ENCODE peak calls at places on chromosomes 1 and 21, in ten cellular contexts. I is lower leg skin, H is GM12878, J is WTC11, W is H1, M is ovary, C is neural crest cell, G is fibroblast of mammary gland, B is cardiac fibroblast, F is endothelial cell. Z is an unnamed sample.

GRCh38 chr1:3761296-3762010 is 9.2 kb downstream of the CCDC27 start:
- DNase-seq in G (no peak), I (no peak), B (no peak), H (no peak), W (no peak), F (no peak), C (no peak), M (no peak), J (no peak), Z (peak)

GRCh38 chr1:35883681-35884155 is 709 bp downstream of the AGO1 start:
- DNase-seq in F (peak), M (peak), H (no peak), W (peak), G (peak), I (peak), C (peak), J (peak), B (peak), Z (peak)

GRCh38 chr1:95017775-95018174 is 55.0 kb downstream of the ALG14 start:
- DNase-seq in C (no peak), I (no peak), F (no peak), W (no peak), M (no peak), B (no peak), G (no peak), J (no peak), H (no peak), Z (no peak)

GRCh38 chr1:163509126-163509525 is 187.4 kb downstream of the NUF2 start:
- DNase-seq in H (no peak), B (no peak), J (no peak), F (no peak), M (no peak), C (no peak), G (peak), I (no peak), W (no peak), Z (no peak)

GRCh38 chr1:180221461-180221860 is 8.6 kb upstream of the LHX4 start:
- DNase-seq in I (peak), G (peak), M (no peak), C (no peak), F (no peak), W (no peak), B (no peak), H (no peak), J (no peak), Z (no peak)

GRCh38 chr1:168751195-168751650 is 22.2 kb upstream of the DPT start:
- DNase-seq in C (no peak), H (no peak), B (no peak), F (no peak), I (no peak), W (no peak), J (no peak), G (no peak), M (no peak), Z (no peak)

GRCh38 chr1:37634554-37635308 is at the start of gene RSPO1:
- DNase-seq in G (peak), F (peak), W (no peak), H (no peak), J (peak), C (no peak), M (no peak), I (no peak), B (peak), Z (no peak)

GRCh38 chr1:207863893-207864535 is 46.9 kb downstream of the CD34 start:
- DNase-seq in J (no peak), I (peak), M (no peak), W (no peak), G (no peak), C (no peak), B (no peak), H (peak), F (no peak), Z (no peak)

GRCh38 chr1:90402893-90403849 is 313.9 kb downstream of the BARHL2 start:
- DNase-seq in I (no peak), B (peak), C (no peak), W (peak), J (no peak), M (no peak), H (no peak), F (peak), G (peak), Z (no peak)

GRCh38 chr1:3402258-3403010 is 52.0 kb upstream of the ARHGEF16 start:
- DNase-seq in M (no peak), I (no peak), J (no peak), F (no peak), H (no peak), B (no peak), G (peak), C (no peak), W (no peak), Z (no peak)

GRCh38 chr1:164602142-164602429 is 43.1 kb downstream of the PBX1 start:
- DNase-seq in G (no peak), H (no peak), J (peak), I (no peak), M (no peak), W (no peak), B (no peak), F (no peak), C (no peak), Z (peak)

GRCh38 chr1:67544921-67545320 is 114.7 kb upstream of the SERBP1 start:
- DNase-seq in F (no peak), M (no peak), C (no peak), G (no peak), B (no peak), H (no peak), W (no peak), I (no peak), J (no peak), Z (no peak)

GRCh38 chr1:232278925-232279324 is 351.0 kb downstream of the SIPA1L2 start:
- DNase-seq in G (no peak), I (no peak), J (no peak), F (no peak), C (no peak), B (no peak), H (no peak), M (no peak), W (no peak), Z (no peak)

GRCh38 chr21:46239817-46240325 is 11.3 kb upstream of the LSS start:
- DNase-seq in W (no peak), G (no peak), F (no peak), H (no peak), B (no peak), C (no peak), J (no peak), M (no peak), I (no peak), Z (no peak)

GRCh38 chr1:21072721-21073120 is 104.0 kb downstream of the EIF4G3 start:
- DNase-seq in J (no peak), C (no peak), W (no peak), G (peak), H (no peak), B (peak), F (no peak), M (no peak), I (no peak), Z (no peak)

GRCh38 chr1:145730467-145730866 is 11.2 kb downstream of the CD160 start:
- DNase-seq in W (no peak), I (no peak), G (no peak), B (no peak), F (no peak), C (no peak), H (no peak), J (no peak), M (no peak), Z (no peak)

GRCh38 chr1:8096105-8097011 is 70.2 kb upstream of the ERRFI1 start:
- DNase-seq in C (no peak), M (no peak), W (no peak), B (peak), G (peak), I (no peak), H (peak), J (no peak), F (no peak), Z (no peak)

GRCh38 chr1:222654849-222655248 is 37.0 kb downstream of the MIA3 start:
- DNase-seq in H (peak), I (no peak), J (no peak), M (no peak), F (no peak), B (peak), C (no peak), W (no peak), G (peak), Z (peak)

GRCh38 chr1:66944330-66945274 is 19.8 kb downstream of the MIER1 start:
- DNase-seq in F (no peak), H (no peak), C (no peak), G (peak), W (no peak), B (peak), J (no peak), M (peak), I (no peak), Z (no peak)

GRCh38 chr1:8202182-8202905 is 115.6 kb upstream of the SLC45A1 start:
- DNase-seq in C (no peak), M (peak), W (no peak), B (peak), J (no peak), F (no peak), G (peak), H (no peak), I (no peak), Z (peak)

GRCh38 chr1:46749921-46750404 is 31.0 kb upstream of the EFCAB14 start:
- DNase-seq in W (no peak), H (no peak), J (no peak), B (peak), M (no peak), G (no peak), I (peak), C (no peak), F (no peak), Z (no peak)

GRCh38 chr21:25708467-25709065 is 26.1 kb downstream of the ATP5PF start:
- DNase-seq in W (no peak), C (peak), B (peak), F (peak), M (peak), H (no peak), I (no peak), J (peak), G (peak), Z (peak)

GRCh38 chr1:204072951-204073836 is at the start of gene SOX13:
- DNase-seq in I (peak), W (peak), G (peak), H (no peak), J (peak), C (peak), F (peak), B (peak), M (peak), Z (peak)

GRCh38 chr1:201791775-201792166 is 37.2 kb upstream of the IPO9 start:
- DNase-seq in G (peak), I (no peak), W (no peak), C (no peak), F (no peak), H (no peak), J (no peak), M (no peak), B (peak), Z (peak)

GRCh38 chr21:34640858-34641257 is 25.9 kb upstream of the RCAN1 start:
- DNase-seq in I (no peak), J (no peak), G (peak), F (no peak), H (no peak), M (no peak), W (no peak), B (peak), C (no peak), Z (no peak)

GRCh38 chr1:17569200-17570139 is 30.0 kb downstream of the ARHGEF10L start:
- DNase-seq in M (peak), W (no peak), F (no peak), J (no peak), C (no peak), B (peak), I (peak), H (no peak), G (peak), Z (peak)

GRCh38 chr21:44521928-44522752 is 17.9 kb downstream of the KRTAP10-1 start:
- DNase-seq in B (no peak), F (no peak), M (peak), H (no peak), G (no peak), W (no peak), J (peak), I (peak), C (no peak), Z (peak)

GRCh38 chr21:36323032-36323431 is 3.0 kb downstream of the MORC3 start:
- DNase-seq in C (no peak), B (no peak), M (no peak), W (no peak), F (no peak), J (no peak), H (no peak), I (no peak), G (peak), Z (no peak)

GRCh38 chr1:222171005-222171404 is 376.9 kb downstream of the HHIPL2 start:
- DNase-seq in C (no peak), J (no peak), G (peak), B (peak), M (no peak), H (peak), W (no peak), F (no peak), I (no peak), Z (no peak)

GRCh38 chr1:39102537-39103320 is 76.6 kb downstream of the NDUFS5 start:
- DNase-seq in H (peak), B (peak), I (peak), G (peak), M (no peak), W (no peak), C (peak), J (no peak), F (no peak), Z (no peak)

GRCh38 chr1:234907585-234908457 is 220.8 kb downstream of the TOMM20 start:
- DNase-seq in M (no peak), W (no peak), J (no peak), I (no peak), B (peak), G (peak), C (no peak), H (no peak), F (no peak), Z (peak)

GRCh38 chr21:22106720-22107410 is 1108.7 kb downstream of the NCAM2 start:
- DNase-seq in J (no peak), I (no peak), C (no peak), W (no peak), H (no peak), F (no peak), B (no peak), G (no peak), M (no peak), Z (no peak)

GRCh38 chr1:1211541-1212511 is 2.1 kb downstream of the TNFRSF4 start:
- DNase-seq in C (no peak), G (no peak), J (no peak), I (no peak), B (no peak), M (peak), H (no peak), W (no peak), F (peak), Z (no peak)

GRCh38 chr21:34771512-34772028 is 102.8 kb downstream of the CLIC6 start:
- DNase-seq in W (no peak), B (peak), H (no peak), F (no peak), I (no peak), M (no peak), C (no peak), G (peak), J (no peak), Z (no peak)

GRCh38 chr1:100542264-100542663 is 4.3 kb downstream of the GPR88 start:
- DNase-seq in I (no peak), W (no peak), B (no peak), F (no peak), M (no peak), J (no peak), C (no peak), H (no peak), G (no peak), Z (no peak)

DNA sequence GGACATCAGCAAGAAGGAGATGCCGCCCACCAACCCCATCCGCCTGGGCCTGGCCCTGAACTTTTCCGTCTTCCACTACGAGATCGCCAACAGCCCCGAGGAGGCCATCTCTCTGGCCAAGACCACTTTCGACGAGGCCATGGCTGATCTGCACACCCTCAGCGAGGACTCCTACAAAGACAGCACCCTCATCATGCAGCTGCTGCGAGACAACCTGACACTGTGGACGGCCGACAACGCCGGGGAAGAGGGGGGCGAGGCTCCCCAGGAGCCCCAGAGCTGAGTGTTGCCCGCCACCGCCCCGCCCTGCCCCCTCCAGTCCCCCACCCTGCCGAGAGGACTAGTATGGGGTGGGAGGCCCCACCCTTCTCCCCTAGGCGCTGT is 720 bp downstream of the SFN start:
- DNase-seq in F (no peak), G (no peak), I (no peak), J (no peak), W (no peak), B (no peak), H (no peak), C (no peak), M (no peak), Z (no peak)
- TF ChIP-seq CTCF in F (no peak), G (no peak), I (no peak), J (no peak), W (no peak), B (no peak), H (no peak), C (no peak), M (no peak), Z (no peak)

DNA sequence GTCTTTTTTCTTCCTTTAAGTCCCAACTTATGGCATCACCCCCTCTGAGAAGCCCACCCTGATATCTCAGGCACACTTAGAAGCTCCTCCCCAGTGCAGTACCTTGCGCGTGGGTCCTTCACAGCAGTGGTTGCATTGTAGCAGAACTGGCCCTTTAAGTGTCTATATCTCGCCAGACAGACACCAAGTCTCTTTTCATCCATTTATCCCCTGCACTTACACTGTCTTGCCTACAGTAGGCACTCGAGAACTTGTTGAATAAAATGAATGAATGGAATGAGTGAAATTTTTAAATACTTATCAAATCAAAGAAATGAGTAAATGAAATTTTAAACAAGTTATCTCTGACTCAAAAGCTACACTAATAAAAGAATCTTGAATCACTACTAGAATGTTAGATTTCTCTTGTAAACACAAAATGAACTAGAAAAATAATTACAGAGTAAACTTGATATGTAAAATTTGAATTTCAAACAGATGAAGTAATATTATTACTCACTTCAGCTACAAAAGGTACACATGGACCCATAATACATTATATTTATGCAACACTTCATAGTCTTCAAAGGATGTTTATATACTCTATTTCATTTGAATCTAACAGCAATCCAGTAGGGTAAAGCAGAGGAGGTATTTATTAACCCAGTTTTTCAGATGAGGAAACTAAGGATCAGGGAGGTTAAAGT is 54.7 kb upstream of the MAN1A2 start:
- DNase-seq in G (peak), J (no peak), M (no peak), F (no peak), I (no peak), B (peak), H (no peak), C (no peak), W (no peak), Z (no peak)
- TF ChIP-seq CTCF in G (peak), J (no peak), M (no peak), F (peak), I (no peak), B (peak), H (peak), C (peak), W (peak), Z (peak)

GRCh38 chr1:153402226-153402625 is 11.4 kb upstream of the S100A8 start:
- DNase-seq in W (no peak), I (peak), F (no peak), H (no peak), B (no peak), C (no peak), J (no peak), G (no peak), M (no peak), Z (no peak)

GRCh38 chr1:153399401-153400055 is 8.7 kb upstream of the S100A8 start:
- DNase-seq in F (no peak), B (no peak), C (no peak), J (no peak), I (no peak), W (no peak), M (no peak), H (no peak), G (no peak), Z (no peak)

GRCh38 chr1:153397924-153398651 is 7.2 kb upstream of the S100A8 start:
- DNase-seq in M (no peak), B (no peak), H (no peak), W (no peak), G (no peak), F (no peak), I (no peak), C (no peak), J (no peak), Z (no peak)

GRCh38 chr1:153401461-153401860 is 10.6 kb upstream of the S100A8 start:
- DNase-seq in M (no peak), B (no peak), J (no peak), I (no peak), G (no peak), H (no peak), C (no peak), F (no peak), W (no peak), Z (no peak)

GRCh38 chr1:153400244-153400643 is 9.4 kb upstream of the S100A8 start:
- DNase-seq in J (peak), F (no peak), W (no peak), I (no peak), M (no peak), C (no peak), G (no peak), H (no peak), B (peak), Z (no peak)
- TF ChIP-seq CTCF in J (no peak), F (no peak), W (peak), I (no peak), M (no peak), C (no peak), G (peak), H (no peak), B (no peak), Z (no peak)

DNA sequence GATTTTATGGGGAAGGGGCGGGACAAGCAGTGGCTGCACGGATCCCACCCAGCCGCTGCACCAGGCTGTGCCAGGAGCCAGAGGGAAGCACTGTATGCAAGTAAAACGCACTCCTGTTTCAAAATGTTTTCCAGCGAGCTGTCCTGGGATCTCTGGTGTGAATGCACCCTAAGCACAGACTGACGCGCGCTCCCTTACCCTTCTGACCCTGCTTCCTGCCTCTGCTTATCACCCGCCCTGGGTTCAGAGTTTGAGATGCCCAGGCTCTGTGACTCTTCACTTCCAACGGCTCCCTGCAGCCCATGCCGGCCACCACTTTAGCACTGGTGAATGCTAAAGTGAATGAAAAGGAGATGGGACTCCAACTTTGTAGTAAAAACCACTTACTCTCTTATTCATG is 131.2 kb downstream of the RHOU start:
- DNase-seq in H (no peak), C (no peak), B (peak), W (no peak), J (no peak), M (no peak), F (no peak), G (no peak), I (peak), Z (no peak)
- TF ChIP-seq CTCF in H (no peak), C (no peak), B (no peak), W (no peak), J (no peak), M (no peak), F (no peak), G (no peak), I (no peak), Z (no peak)

DNA sequence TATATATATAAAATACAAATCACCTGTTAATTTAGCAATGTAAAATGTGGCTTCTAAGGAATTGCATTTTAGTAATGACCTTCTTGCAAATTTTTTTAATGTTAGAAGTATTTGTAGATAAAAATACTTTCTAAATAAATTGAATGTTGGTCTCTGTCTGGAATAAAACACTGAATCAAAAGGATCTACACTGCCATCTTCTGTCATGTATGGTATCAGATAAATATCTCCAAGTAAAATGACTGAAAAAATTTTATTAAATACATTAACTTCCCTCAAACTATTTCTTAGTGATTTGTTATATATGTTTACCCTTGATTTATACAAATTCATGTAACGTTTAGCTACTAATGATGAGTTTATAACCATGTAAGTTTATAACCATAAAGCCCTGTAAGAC is 2029.3 kb downstream of the MRPL39 start:
- DNase-seq in B (no peak), J (no peak), W (no peak), C (no peak), F (no peak), I (no peak), G (no peak), H (no peak), M (no peak), Z (no peak)
- TF ChIP-seq CTCF in B (no peak), J (no peak), W (no peak), C (no peak), F (no peak), I (no peak), G (no peak), H (no peak), M (no peak), Z (no peak)

Z was measured in mucosa of descending colon.